ENCODE peak calls at places on chromosome 11, in four cellular contexts. C is MCF 10A, H is NCI-H510A, U is right lobe of liver. V is an unnamed sample.

GRCh38 chr11:73652046-73652730 is 5.8 kb downstream of the PLEKHB1 start:
- DNase-seq in H (peak), U (no peak), C (no peak), V (no peak)

GRCh38 chr11:118661425-118662301 is 17.8 kb downstream of the TREH start:
- DNase-seq in C (no peak), U (no peak), H (no peak), V (no peak)

GRCh38 chr11:13249992-13250391 is 27.6 kb upstream of the BMAL1 start:
- DNase-seq in C (peak), H (no peak), U (no peak), V (no peak)

GRCh38 chr11:113818426-113818825 is 38.8 kb downstream of the CLDN25 start:
- DNase-seq in U (no peak), H (no peak), C (peak), V (no peak)

GRCh38 chr11:36455658-36456111 is 54.4 kb downstream of the TRAF6 start:
- DNase-seq in C (peak), H (no peak), U (no peak), V (no peak)

GRCh38 chr11:35013514-35014191 is 97.2 kb downstream of the PDHX start:
- DNase-seq in H (no peak), U (no peak), C (no peak), V (no peak)

GRCh38 chr11:34269694-34270245 is 88.0 kb downstream of the ABTB2 start:
- DNase-seq in C (no peak), H (no peak), U (no peak), V (no peak)

GRCh38 chr11:132125855-132126841 is 755.7 kb downstream of the NTM start:
- DNase-seq in U (no peak), C (no peak), H (peak), V (no peak)

GRCh38 chr11:105910095-105910715 is 111.8 kb downstream of the MSANTD4 start:
- DNase-seq in C (peak), U (no peak), H (no peak), V (no peak)

GRCh38 chr11:71542856-71543743 is 5.1 kb upstream of the KRTAP5-9 start:
- DNase-seq in C (peak), U (no peak), H (no peak), V (no peak)

GRCh38 chr11:79362358-79362757 is 78.5 kb downstream of the TENM4 start:
- DNase-seq in H (no peak), C (no peak), U (no peak), V (no peak)

GRCh38 chr11:108025387-108026080 is 16.8 kb downstream of the CUL5 start:
- DNase-seq in H (no peak), U (no peak), C (no peak), V (no peak)

GRCh38 chr11:86869966-86870570 is 69.7 kb downstream of the PRSS23 start:
- DNase-seq in C (peak), U (peak), H (no peak), V (no peak)

GRCh38 chr11:117816151-117816741 is 8.3 kb downstream of the FXYD2 start:
- DNase-seq in C (no peak), U (no peak), H (no peak), V (no peak)

GRCh38 chr11:5922749-5923426 is 19.2 kb upstream of the OR56A3 start:
- DNase-seq in U (no peak), H (no peak), C (peak), V (no peak)

GRCh38 chr11:103961010-103961409 is 75.4 kb upstream of the DDI1 start:
- DNase-seq in U (no peak), H (no peak), C (peak), V (no peak)

GRCh38 chr11:121544956-121545355 is 92.2 kb upstream of the SORL1-AS1 start:
- DNase-seq in U (no peak), H (no peak), C (no peak), V (no peak)

GRCh38 chr11:68002575-68002942 is 1.3 kb downstream of the UNC93B1 start:
- DNase-seq in C (no peak), U (no peak), H (no peak), V (no peak)

GRCh38 chr11:113045146-113045545 is 83.9 kb downstream of the NCAM1 start:
- DNase-seq in H (peak), C (peak), U (no peak), V (no peak)

GRCh38 chr11:37108436-37109204 is 510.6 kb upstream of the RAG2 start:
- DNase-seq in C (no peak), H (no peak), U (no peak), V (no peak)

GRCh38 chr11:65116370-65117205 is 913 bp downstream of the ZNHIT2 start:
- DNase-seq in H (no peak), U (peak), C (peak), V (no peak)

GRCh38 chr11:131867457-131868257 is 497.2 kb downstream of the NTM start:
- DNase-seq in H (peak), C (peak), U (peak), V (no peak)

GRCh38 chr11:76025068-76025467 is 181.2 kb downstream of the WNT11 start:
- DNase-seq in H (no peak), U (no peak), C (no peak), V (no peak)

V was measured in NCI-H1436 treated with DMSO at 0.1 percent for 48 hours.